ENCODE peak calls at places on chromosomes 12 and 14, in five cellular contexts. V, I, W, K and J are unnamed samples.
A peak's percentile ranks its signal among the peaks of the same experiment; 100 is the strongest.

GRCh38 chr14:104820669-104821228 is 19.8 kb downstream of the ZBTB42 start:
- DNase-seq in K (no peak), V (peak; percentile 81), W (no peak), I (peak; percentile 75), J (peak; percentile 49)

GRCh38 chr14:35708072-35708471 is 101.0 kb downstream of the RALGAPA1 start:
- DNase-seq in I (no peak), V (no peak), K (no peak), W (no peak), J (no peak)

GRCh38 chr12:92718483-92718985 is 15.7 kb downstream of the PLEKHG7 start:
- DNase-seq in V (peak; percentile 2), K (no peak), W (no peak), I (no peak), J (no peak)

GRCh38 chr12:11143352-11143751 is 8.9 kb upstream of the TAS2R30 start:
- DNase-seq in W (no peak), K (no peak), I (no peak), V (no peak), J (no peak)

GRCh38 chr14:100955201-100955600 is 51.7 kb upstream of the RTL1 start:
- DNase-seq in V (no peak), I (peak; percentile 3), K (no peak), W (no peak), J (peak; percentile 50)

GRCh38 chr14:99250636-99251208 is 21.3 kb downstream of the BCL11B start:
- DNase-seq in V (no peak), W (no peak), I (no peak), K (no peak), J (no peak)

GRCh38 chr12:28497889-28498411 is 307.7 kb downstream of the CCDC91 start:
- DNase-seq in W (peak; percentile 21), K (no peak), V (no peak), I (no peak), J (peak; percentile 56)

GRCh38 chr14:105600939-105601359 is 74.6 kb downstream of the TMEM121 start:
- DNase-seq in W (no peak), K (no peak), V (no peak), I (no peak), J (no peak)

GRCh38 chr14:75553157-75553556 is 25.3 kb upstream of the FLVCR2 start:
- DNase-seq in K (no peak), I (no peak), V (no peak), W (no peak), J (no peak)

GRCh38 chr12:98699568-98699967 is 54.5 kb downstream of the APAF1 start:
- DNase-seq in K (no peak), V (no peak), I (no peak), W (no peak), J (no peak)

GRCh38 chr12:12582895-12583303 is 20.2 kb upstream of the DUSP16 start:
- DNase-seq in V (peak; percentile 71), K (no peak), I (peak; percentile 79), W (peak; percentile 100), J (no peak)
- H3K4me1 ChIP-seq in V (peaks cover 35% of the 10 kb centered on the region), K (no peaks in the 10 kb centered on the region), I (peaks cover 45% of the 10 kb centered on the region), W (peaks cover 44% of the 10 kb centered on the region), J (peaks cover 2% of the 10 kb centered on the region)

GRCh38 chr12:6959376-6960290 is 8.5 kb downstream of the PTPN6 start:
- DNase-seq in K (no peak), V (no peak), W (no peak), I (no peak), J (no peak)

GRCh38 chr12:6957741-6958608 is 6.8 kb downstream of the PTPN6 start:
- DNase-seq in W (no peak), K (no peak), I (no peak), V (no peak), J (no peak)

GRCh38 chr12:6960291-6961277 is 9.4 kb downstream of the PTPN6 start:
- DNase-seq in I (no peak), K (no peak), W (no peak), V (no peak), J (no peak)

GRCh38 chr12:6957151-6957701 is 6.1 kb downstream of the PTPN6 start:
- DNase-seq in V (no peak), W (no peak), K (no peak), I (no peak), J (no peak)

DNA sequence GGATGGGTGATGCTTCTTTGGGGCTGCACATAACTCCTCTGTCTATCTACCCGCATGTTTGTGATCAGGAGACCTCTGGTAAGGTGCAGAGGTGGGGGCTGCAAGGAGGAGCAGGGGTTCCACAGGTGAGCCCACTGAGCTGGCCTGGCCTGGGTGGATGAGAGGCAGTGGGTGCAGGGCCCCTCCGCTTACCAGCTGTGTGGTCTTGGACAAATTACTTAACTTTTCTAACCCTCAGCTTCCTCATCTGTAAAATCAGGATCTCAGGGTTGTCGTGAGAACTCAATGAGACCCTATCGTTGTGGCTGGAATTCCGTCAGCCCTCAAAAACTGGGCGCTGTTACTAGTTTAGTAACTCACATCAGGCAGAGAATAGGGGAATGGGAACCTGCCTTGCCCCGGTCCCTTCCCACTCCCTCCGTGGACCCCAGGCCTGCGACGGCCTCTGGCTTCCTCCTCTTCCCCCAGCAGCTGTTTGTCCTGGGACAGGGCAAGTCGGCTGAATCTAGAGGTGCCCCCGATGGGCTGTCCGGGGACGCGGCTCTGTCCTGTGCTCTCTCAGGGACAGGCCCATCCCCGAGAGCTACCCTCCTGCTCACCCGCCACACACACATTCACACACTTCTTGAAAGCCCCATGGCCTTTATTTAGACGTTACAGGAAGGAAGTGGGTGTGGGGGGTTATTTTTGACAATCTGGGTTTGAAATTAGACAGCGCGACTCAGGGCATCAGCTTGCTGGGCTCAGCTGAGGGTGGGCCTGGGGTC is 7.6 kb downstream of the PTPN6 start:
- DNase-seq in K (no peak), W (no peak), I (no peak), V (no peak), J (no peak)
- TF ChIP-seq MYC in K (no peak), W (no peak), I (no peak), V (no peak), J (no peak)

GRCh38 chr12:57606399-57606798 is 1.8 kb downstream of the DTX3 start:
- DNase-seq in V (no peak), I (no peak), K (no peak), W (no peak), J (no peak)

GRCh38 chr12:57606821-57607220 is 2.2 kb downstream of the DTX3 start:
- DNase-seq in W (no peak), K (no peak), V (no peak), I (no peak), J (no peak)

GRCh38 chr12:57609091-57609780 is 2.0 kb upstream of the ARHGEF25 start:
- DNase-seq in W (no peak), K (peak; percentile 45), I (no peak), V (no peak), J (no peak)

GRCh38 chr12:57609781-57610552 is 1.3 kb upstream of the ARHGEF25 start:
- DNase-seq in K (no peak), V (no peak), W (no peak), I (no peak), J (no peak)

DNA sequence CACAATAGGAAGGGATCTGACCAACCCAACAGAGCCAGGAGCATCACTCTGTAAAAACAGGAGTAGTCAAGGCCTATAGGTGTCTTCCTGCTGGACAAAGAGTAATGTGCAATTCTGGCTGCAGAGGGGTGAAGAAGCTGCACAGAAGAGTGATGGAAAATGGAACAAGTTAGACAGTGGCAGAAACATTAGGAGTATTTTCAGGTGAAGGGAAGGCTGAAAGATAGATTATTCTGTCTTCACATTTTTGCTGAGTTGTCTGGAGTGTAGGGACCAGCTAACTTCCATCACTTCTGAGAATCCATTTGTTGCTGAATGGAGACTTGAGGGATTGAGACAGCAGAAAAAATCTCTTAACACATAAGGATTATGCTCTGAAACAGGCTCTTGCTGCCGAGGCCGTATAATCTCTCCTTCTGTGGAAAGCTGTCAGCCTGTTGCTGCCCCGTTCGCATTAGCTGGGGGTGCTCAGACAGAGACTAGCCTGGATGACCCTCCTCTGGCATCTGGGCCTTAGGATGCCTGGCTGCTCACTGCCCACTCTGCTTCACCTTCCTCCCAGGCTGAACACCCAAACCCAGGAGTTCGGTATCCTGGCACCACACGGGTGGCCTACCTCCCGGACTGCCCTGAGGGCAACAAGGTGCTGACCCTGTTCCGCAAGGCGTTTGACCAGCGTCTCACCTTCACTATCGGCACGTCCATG is 3.1 kb upstream of the ARHGEF25 start:
- DNase-seq in W (no peak), V (no peak), I (no peak), K (no peak), J (no peak)
- H3K4me1 ChIP-seq in W (peaks cover 4% of the 10 kb centered on the region), V (peaks cover 50% of the 10 kb centered on the region), I (peaks cover 24% of the 10 kb centered on the region), K (peaks cover 51% of the 10 kb centered on the region), J (peaks cover 9% of the 10 kb centered on the region)

DNA sequence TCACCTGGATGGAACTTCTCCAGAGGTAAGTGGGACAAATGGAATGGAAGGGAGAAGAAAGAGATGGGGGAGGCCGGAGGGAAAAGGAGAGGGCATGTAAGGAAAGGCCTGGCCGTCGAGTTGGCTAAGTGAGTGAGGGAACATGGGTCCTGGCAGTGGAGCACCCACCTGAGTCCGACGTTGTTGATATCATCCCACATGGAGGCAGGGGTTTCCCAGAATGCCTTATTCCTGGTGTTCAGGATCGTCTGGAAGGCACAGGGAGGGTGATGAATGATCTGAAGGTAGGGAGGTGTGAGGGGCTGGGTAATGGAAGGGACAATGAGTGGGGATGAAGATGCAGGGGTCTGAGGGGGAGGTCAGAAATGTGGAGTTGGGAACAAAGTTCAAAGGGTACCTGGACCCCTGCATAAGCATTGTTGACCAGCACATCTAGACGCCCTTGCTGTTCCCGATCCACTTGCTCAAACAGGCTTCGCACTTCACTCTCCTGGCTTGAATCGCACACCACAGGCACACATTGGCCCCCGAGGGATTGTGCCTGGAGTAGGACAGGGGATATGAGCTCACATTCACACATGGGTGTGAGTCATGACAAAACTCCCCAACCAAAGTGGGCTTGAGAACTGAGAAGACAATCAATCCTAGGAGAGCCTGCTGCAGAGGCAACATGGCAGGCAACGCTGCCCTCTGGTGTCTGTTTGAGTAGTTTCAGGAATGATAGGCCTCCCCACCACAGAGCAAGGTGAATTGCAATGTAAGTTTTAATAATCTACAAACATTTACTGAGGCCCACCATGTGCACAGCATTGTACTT is 3.0 kb downstream of the DHRS1 start:
- DNase-seq in V (peak; percentile 90), I (peak; percentile 87), W (peak; percentile 82), K (peak; percentile 66), J (peak; percentile 89)
- TF ChIP-seq MYC in V (no peak), I (no peak), W (no peak), K (no peak), J (no peak)

GRCh38 chr12:52235822-52236291 is 2.8 kb downstream of the KRT7 start:
- DNase-seq in V (no peak), W (no peak), K (no peak), I (no peak), J (no peak)
- H3K4me1 ChIP-seq in V (no peaks in the 10 kb centered on the region), W (no peaks in the 10 kb centered on the region), K (no peaks in the 10 kb centered on the region), I (peaks cover 73% of the 10 kb centered on the region), J (peaks cover 30% of the 10 kb centered on the region)